ENCODE peak calls at places on chromosomes 4 and X, in ten cellular contexts. One of them, this sample, is unnamed.

GRCh38 chrX:316351-317325 is 2.0 kb downstream of the GTPBP6 start:
- DNase-seq in brain microvascular endothelial cell: no peak
- DNase-seq in thyroid gland: peak; percentile 15
- DNase-seq in uterus: no peak
- DNase-seq in pancreas: peak; percentile 75
- DNase-seq in ascending aorta: no peak
- DNase-seq in heart left ventricle: peak; percentile 26
- DNase-seq in suprapubic skin: peak; percentile 78
- DNase-seq in breast epithelium: peak; percentile 50
- DNase-seq in cardiac fibroblast: no peak
- DNase-seq in this sample: no peak

GRCh38 chrX:337331-337831 is 18.8 kb upstream of the GTPBP6 start:
- DNase-seq in uterus: no peak
- DNase-seq in pancreas: peak; percentile 36
- DNase-seq in ascending aorta: no peak
- DNase-seq in thyroid gland: no peak
- DNase-seq in suprapubic skin: no peak
- DNase-seq in heart left ventricle: peak; percentile 15
- DNase-seq in breast epithelium: no peak
- DNase-seq in cardiac fibroblast: no peak
- DNase-seq in brain microvascular endothelial cell: no peak
- DNase-seq in this sample: no peak

GRCh38 chr4:39046243-39046642 is 14.0 kb upstream of the TMEM156 start:
- DNase-seq in pancreas: no peak
- DNase-seq in uterus: no peak
- DNase-seq in brain microvascular endothelial cell: peak; percentile 80
- DNase-seq in breast epithelium: no peak
- DNase-seq in ascending aorta: no peak
- DNase-seq in cardiac fibroblast: peak; percentile 15
- DNase-seq in suprapubic skin: no peak
- DNase-seq in thyroid gland: no peak
- DNase-seq in heart left ventricle: peak; percentile 35
- DNase-seq in this sample: no peak

GRCh38 chrX:45697591-45697990 is 496.9 kb upstream of the DIPK2B start:
- DNase-seq in suprapubic skin: no peak
- DNase-seq in breast epithelium: no peak
- DNase-seq in pancreas: no peak
- DNase-seq in cardiac fibroblast: peak; percentile 79
- DNase-seq in thyroid gland: no peak
- DNase-seq in brain microvascular endothelial cell: peak; percentile 66
- DNase-seq in uterus: peak; percentile 15
- DNase-seq in heart left ventricle: no peak
- DNase-seq in ascending aorta: no peak
- DNase-seq in this sample: no peak

GRCh38 chrX:125094901-125095300 is 224.8 kb upstream of the TEX13C start:
- DNase-seq in brain microvascular endothelial cell: no peak
- DNase-seq in breast epithelium: no peak
- DNase-seq in uterus: no peak
- DNase-seq in heart left ventricle: no peak
- DNase-seq in cardiac fibroblast: no peak
- DNase-seq in pancreas: no peak
- DNase-seq in ascending aorta: no peak
- DNase-seq in suprapubic skin: no peak
- DNase-seq in thyroid gland: no peak
- DNase-seq in this sample: no peak

GRCh38 chr4:173281001-173281400 is 53.2 kb downstream of the HMGB2 start:
- DNase-seq in thyroid gland: no peak
- DNase-seq in ascending aorta: no peak
- DNase-seq in breast epithelium: no peak
- DNase-seq in cardiac fibroblast: no peak
- DNase-seq in pancreas: no peak
- DNase-seq in uterus: no peak
- DNase-seq in suprapubic skin: no peak
- DNase-seq in brain microvascular endothelial cell: no peak
- DNase-seq in heart left ventricle: no peak
- DNase-seq in this sample: no peak

GRCh38 chrX:123084797-123085196 is 99.3 kb upstream of the GRIA3 start:
- DNase-seq in brain microvascular endothelial cell: peak; percentile 93
- DNase-seq in thyroid gland: no peak
- DNase-seq in breast epithelium: no peak
- DNase-seq in heart left ventricle: no peak
- DNase-seq in pancreas: no peak
- DNase-seq in cardiac fibroblast: no peak
- DNase-seq in uterus: no peak
- DNase-seq in ascending aorta: no peak
- DNase-seq in suprapubic skin: no peak
- DNase-seq in this sample: no peak

GRCh38 chrX:2872937-2873336 is 44.2 kb downstream of the GYG2 start:
- DNase-seq in uterus: no peak
- DNase-seq in pancreas: no peak
- DNase-seq in ascending aorta: no peak
- DNase-seq in breast epithelium: no peak
- DNase-seq in suprapubic skin: no peak
- DNase-seq in thyroid gland: no peak
- DNase-seq in heart left ventricle: no peak
- DNase-seq in cardiac fibroblast: no peak
- DNase-seq in brain microvascular endothelial cell: no peak
- DNase-seq in this sample: no peak

GRCh38 chr4:169810325-169811323 is 52.9 kb upstream of the HPF1 start:
- DNase-seq in suprapubic skin: no peak
- DNase-seq in cardiac fibroblast: peak; percentile 89
- DNase-seq in thyroid gland: peak; percentile 10
- DNase-seq in brain microvascular endothelial cell: peak; percentile 82
- DNase-seq in breast epithelium: no peak
- DNase-seq in heart left ventricle: no peak
- DNase-seq in pancreas: no peak
- DNase-seq in uterus: peak; percentile 28
- DNase-seq in ascending aorta: no peak
- DNase-seq in this sample: peak; percentile 38

GRCh38 chr4:26459756-26460530 is 30.3 kb downstream of the CCKAR start:
- DNase-seq in heart left ventricle: no peak
- DNase-seq in suprapubic skin: no peak
- DNase-seq in brain microvascular endothelial cell: no peak
- DNase-seq in uterus: no peak
- DNase-seq in thyroid gland: no peak
- DNase-seq in cardiac fibroblast: no peak
- DNase-seq in pancreas: no peak
- DNase-seq in ascending aorta: no peak
- DNase-seq in breast epithelium: no peak
- DNase-seq in this sample: no peak

GRCh38 chr4:176261481-176261880 is 7.5 kb downstream of the ASB5 start:
- DNase-seq in cardiac fibroblast: no peak
- DNase-seq in ascending aorta: no peak
- DNase-seq in heart left ventricle: no peak
- DNase-seq in breast epithelium: no peak
- DNase-seq in brain microvascular endothelial cell: no peak
- DNase-seq in thyroid gland: no peak
- DNase-seq in uterus: no peak
- DNase-seq in suprapubic skin: no peak
- DNase-seq in pancreas: no peak
- DNase-seq in this sample: no peak

GRCh38 chrX:1581132-1581531 is 10.3 kb upstream of the AKAP17A start:
- DNase-seq in thyroid gland: peak; percentile 37
- DNase-seq in heart left ventricle: no peak
- DNase-seq in ascending aorta: no peak
- DNase-seq in breast epithelium: no peak
- DNase-seq in pancreas: no peak
- DNase-seq in uterus: peak; percentile 31
- DNase-seq in suprapubic skin: no peak
- DNase-seq in brain microvascular endothelial cell: peak; percentile 57
- DNase-seq in cardiac fibroblast: peak; percentile 40
- DNase-seq in this sample: no peak

DNA sequence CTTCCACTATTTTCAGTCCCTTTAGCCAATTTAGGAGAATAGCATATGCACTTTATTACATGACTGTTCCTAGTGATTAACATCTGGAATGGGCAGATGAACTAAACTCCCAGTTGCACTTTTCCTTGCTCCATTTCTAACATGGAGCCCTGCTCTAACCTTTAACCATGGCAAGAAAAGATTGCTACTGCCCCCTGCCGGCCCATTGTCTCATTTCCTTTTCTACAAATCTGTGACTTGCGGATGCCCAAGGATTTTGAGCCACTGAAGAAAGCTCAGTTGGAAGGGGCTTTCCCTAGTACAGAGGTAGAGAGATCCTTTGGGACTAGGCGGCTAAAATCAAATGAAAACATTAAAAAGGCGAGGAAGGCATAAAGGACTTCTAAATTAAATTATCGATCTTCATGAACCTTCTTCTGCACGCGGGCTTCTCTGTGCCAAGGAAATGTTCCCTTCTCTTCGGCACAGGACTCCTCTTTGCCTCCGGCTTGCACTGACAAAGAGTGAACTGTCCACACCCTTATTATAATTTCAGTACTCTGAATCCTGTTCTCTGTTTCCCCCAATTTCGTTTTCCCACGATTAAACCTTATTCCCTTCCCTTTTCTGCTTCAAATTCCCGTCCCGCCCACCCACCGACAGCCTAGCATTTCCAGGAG is 578 bp upstream of the GLRA2 start:
- DNase-seq in brain microvascular endothelial cell: peak; percentile 68
- DNase-seq in thyroid gland: peak; percentile 62
- DNase-seq in uterus: peak; percentile 26
- DNase-seq in suprapubic skin: peak; percentile 69
- DNase-seq in cardiac fibroblast: peak; percentile 21
- DNase-seq in breast epithelium: no peak
- DNase-seq in heart left ventricle: peak; percentile 31
- DNase-seq in ascending aorta: no peak
- DNase-seq in pancreas: peak; percentile 21
- DNase-seq in this sample: no peak
- H3K4me3 ChIP-seq in brain microvascular endothelial cell: peak overlapping the region; percentile 32
- H3K4me3 ChIP-seq in thyroid gland: no peak overlapping the region
- H3K4me3 ChIP-seq in uterus: no peak overlapping the region
- H3K4me3 ChIP-seq in suprapubic skin: peak overlapping the region; percentile 14
- H3K4me3 ChIP-seq in cardiac fibroblast: no peak overlapping the region
- H3K4me3 ChIP-seq in breast epithelium: no peak overlapping the region
- H3K4me3 ChIP-seq in heart left ventricle: no peak overlapping the region
- H3K4me3 ChIP-seq in ascending aorta: no peak overlapping the region
- H3K4me3 ChIP-seq in pancreas: no peak overlapping the region
- H3K4me3 ChIP-seq in this sample: no peak overlapping the region

GRCh38 chr4:15779336-15779735 is 1.2 kb downstream of the CD38 start:
- DNase-seq in cardiac fibroblast: peak; percentile 78
- DNase-seq in breast epithelium: no peak
- DNase-seq in brain microvascular endothelial cell: peak; percentile 59
- DNase-seq in heart left ventricle: peak; percentile 69
- DNase-seq in ascending aorta: no peak
- DNase-seq in uterus: peak; percentile 31
- DNase-seq in pancreas: no peak
- DNase-seq in suprapubic skin: no peak
- DNase-seq in thyroid gland: peak; percentile 46
- DNase-seq in this sample: no peak
- H3K4me3 ChIP-seq in cardiac fibroblast: peak overlapping the region; percentile 49
- H3K4me3 ChIP-seq in breast epithelium: peak overlapping the region; percentile 48
- H3K4me3 ChIP-seq in brain microvascular endothelial cell: peak overlapping the region; percentile 55
- H3K4me3 ChIP-seq in heart left ventricle: peak overlapping the region; percentile 63
- H3K4me3 ChIP-seq in ascending aorta: peak overlapping the region; percentile 78
- H3K4me3 ChIP-seq in uterus: peak overlapping the region; percentile 36
- H3K4me3 ChIP-seq in pancreas: peak overlapping the region; percentile 9
- H3K4me3 ChIP-seq in suprapubic skin: peak overlapping the region; percentile 50
- H3K4me3 ChIP-seq in thyroid gland: peak overlapping the region; percentile 43
- H3K4me3 ChIP-seq in this sample: peak overlapping the region; percentile 76

DNA sequence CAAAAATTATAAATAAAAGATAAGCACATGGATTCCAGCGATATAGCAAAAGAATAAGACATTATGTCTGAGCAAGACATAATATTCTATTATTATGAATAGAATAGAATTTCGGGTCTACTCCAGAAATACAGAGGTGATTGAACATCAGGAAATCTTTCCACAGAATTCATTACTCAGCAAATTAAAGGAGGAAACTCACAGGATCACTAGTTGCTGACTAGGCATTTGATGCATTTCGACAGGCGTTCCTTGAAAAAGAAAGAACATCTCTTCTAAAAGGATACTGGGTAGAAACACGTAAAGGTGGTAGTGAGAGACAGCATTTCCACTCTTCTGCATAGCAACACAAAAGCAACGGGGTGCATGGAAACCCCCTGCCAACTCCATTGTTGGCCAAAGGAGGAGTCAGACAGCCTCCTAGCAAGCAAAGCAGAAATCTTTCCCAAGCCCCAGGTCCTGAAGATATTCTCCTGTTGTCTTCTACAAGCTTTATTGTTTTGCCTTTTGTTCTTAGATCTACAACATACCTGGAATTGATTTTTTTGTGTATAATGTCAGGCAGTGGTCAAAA is 14.3 kb upstream of the PDZD4 start:
- DNase-seq in brain microvascular endothelial cell: no peak
- DNase-seq in pancreas: no peak
- DNase-seq in breast epithelium: no peak
- DNase-seq in ascending aorta: no peak
- DNase-seq in suprapubic skin: no peak
- DNase-seq in uterus: no peak
- DNase-seq in cardiac fibroblast: no peak
- DNase-seq in heart left ventricle: no peak
- DNase-seq in thyroid gland: no peak
- DNase-seq in this sample: no peak
- H3K4me3 ChIP-seq in brain microvascular endothelial cell: no peak overlapping the region
- H3K4me3 ChIP-seq in pancreas: no peak overlapping the region
- H3K4me3 ChIP-seq in breast epithelium: no peak overlapping the region
- H3K4me3 ChIP-seq in ascending aorta: no peak overlapping the region
- H3K4me3 ChIP-seq in suprapubic skin: no peak overlapping the region
- H3K4me3 ChIP-seq in uterus: no peak overlapping the region
- H3K4me3 ChIP-seq in cardiac fibroblast: no peak overlapping the region
- H3K4me3 ChIP-seq in heart left ventricle: no peak overlapping the region
- H3K4me3 ChIP-seq in thyroid gland: no peak overlapping the region
- H3K4me3 ChIP-seq in this sample: no peak overlapping the region

DNA sequence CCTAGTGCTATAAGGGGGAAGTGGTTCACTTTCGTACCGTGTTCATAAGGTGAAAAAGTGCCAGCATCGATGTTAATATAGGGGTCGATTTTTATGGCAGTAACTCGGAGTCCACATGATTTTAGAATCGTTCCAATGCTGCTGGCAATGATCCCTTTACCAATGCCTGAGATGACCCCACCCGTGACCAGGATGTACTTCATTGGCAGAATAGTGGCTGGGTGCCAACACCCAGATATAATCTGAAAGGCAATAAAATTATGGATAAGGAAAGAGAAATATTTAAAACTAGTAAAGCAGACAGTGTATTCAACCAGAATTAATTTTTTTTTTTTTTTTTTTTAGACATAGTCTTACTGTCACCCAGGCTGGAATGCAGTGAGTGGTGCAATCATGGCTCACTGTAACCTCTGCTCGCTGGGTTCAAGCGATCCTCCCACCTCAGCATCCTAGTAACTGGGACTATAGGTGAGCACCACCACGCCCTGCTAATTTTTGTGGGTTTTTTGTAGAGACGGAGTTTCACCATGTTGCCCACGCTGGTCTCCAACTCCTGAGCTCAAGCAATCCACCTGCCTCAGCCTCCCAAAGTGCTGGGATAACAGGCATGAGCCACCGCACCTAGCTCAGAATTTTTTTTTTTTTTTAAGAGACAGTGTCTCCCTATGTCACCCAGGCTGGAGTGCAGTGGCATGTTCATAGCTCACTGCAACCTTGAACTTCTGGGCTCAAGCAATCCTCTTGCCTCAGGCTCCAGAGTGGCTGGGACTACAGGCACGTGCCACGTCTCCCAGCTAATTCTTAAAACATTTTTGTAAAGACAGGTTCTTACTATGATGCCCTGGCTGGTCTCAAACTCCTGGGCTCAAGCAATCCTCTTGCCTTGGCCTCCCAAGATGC is 9.5 kb downstream of the CTPS2 start:
- DNase-seq in uterus: no peak
- DNase-seq in ascending aorta: no peak
- DNase-seq in heart left ventricle: no peak
- DNase-seq in brain microvascular endothelial cell: no peak
- DNase-seq in cardiac fibroblast: no peak
- DNase-seq in pancreas: no peak
- DNase-seq in breast epithelium: no peak
- DNase-seq in thyroid gland: no peak
- DNase-seq in suprapubic skin: no peak
- DNase-seq in this sample: no peak
- H3K4me3 ChIP-seq in uterus: no peak overlapping the region
- H3K4me3 ChIP-seq in ascending aorta: no peak overlapping the region
- H3K4me3 ChIP-seq in heart left ventricle: no peak overlapping the region
- H3K4me3 ChIP-seq in brain microvascular endothelial cell: no peak overlapping the region
- H3K4me3 ChIP-seq in cardiac fibroblast: no peak overlapping the region
- H3K4me3 ChIP-seq in pancreas: no peak overlapping the region
- H3K4me3 ChIP-seq in breast epithelium: no peak overlapping the region
- H3K4me3 ChIP-seq in thyroid gland: no peak overlapping the region
- H3K4me3 ChIP-seq in suprapubic skin: no peak overlapping the region
- H3K4me3 ChIP-seq in this sample: no peak overlapping the region

This sample was measured in GM12864.